ENCODE peak calls at places on chromosomes 16 and 17, in ten cellular contexts. U is CD8-positive, alpha-beta memory T cell; I is A549; Z is uterus; G is heart right ventricle; S is aorta; W is IMR-90; D is esophagus squamous epithelium; Q is mesenchymal stem cell; K is tibial nerve. A is an unnamed sample.

GRCh38 chr16:84418056-84418849 is 49.9 kb downstream of the ATP2C2 start:
- DNase-seq in I (no peak), Z (no peak), D (no peak), W (no peak), Q (no peak), U (no peak), K (no peak), S (no peak), G (no peak), A (no peak)

GRCh38 chr16:22685162-22685830 is 128.7 kb upstream of the HS3ST2 start:
- DNase-seq in S (no peak), K (peak; percentile 50), U (no peak), Z (peak; percentile 44), I (no peak), G (no peak), W (no peak), Q (peak; percentile 14), D (no peak), A (no peak)

GRCh38 chr16:71255721-71256120 is 25.2 kb upstream of the HYDIN start:
- DNase-seq in S (no peak), G (no peak), K (no peak), W (no peak), U (no peak), Q (no peak), D (no peak), I (no peak), Z (no peak), A (no peak)

GRCh38 chr17:8622191-8622590 is 8.3 kb downstream of the MYH10 start:
- DNase-seq in W (no peak), K (no peak), U (no peak), D (no peak), Q (no peak), Z (no peak), G (no peak), S (no peak), I (no peak), A (no peak)

GRCh38 chr17:34299918-34300600 is 14.5 kb downstream of the CCL11 start:
- DNase-seq in G (no peak), Q (peak; percentile 41), Z (no peak), D (no peak), I (no peak), K (no peak), U (no peak), S (no peak), W (peak; percentile 84), A (no peak)

GRCh38 chr17:75688209-75688771 is 21.2 kb downstream of the SAP30BP start:
- DNase-seq in K (no peak), I (no peak), U (no peak), Q (peak; percentile 36), W (no peak), S (peak; percentile 63), D (no peak), G (no peak), Z (no peak), A (no peak)

GRCh38 chr16:11315499-11315898 is 29.8 kb upstream of the RMI2 start:
- DNase-seq in I (peak; percentile 38), K (no peak), Q (peak; percentile 53), S (no peak), D (no peak), U (no peak), Z (no peak), G (no peak), W (peak; percentile 68), A (no peak)

GRCh38 chr16:25988089-25988488 is 296.3 kb downstream of the HS3ST4 start:
- DNase-seq in W (no peak), S (no peak), U (no peak), Q (no peak), I (no peak), D (no peak), K (no peak), Z (no peak), G (no peak), A (no peak)

GRCh38 chr16:81444448-81445121 is at the start of gene CMIP:
- DNase-seq in K (peak; percentile 57), Q (peak; percentile 78), S (peak; percentile 95), D (peak; percentile 37), I (peak; percentile 83), W (peak; percentile 72), G (peak; percentile 88), U (peak; percentile 76), Z (peak; percentile 86), A (peak; percentile 26)

GRCh38 chr16:84764970-84765369 is 54.8 kb upstream of the CRISPLD2 start:
- DNase-seq in I (no peak), Q (peak; percentile 65), U (no peak), S (no peak), W (peak; percentile 93), D (no peak), G (no peak), K (no peak), Z (no peak), A (no peak)

GRCh38 chr17:13597723-13598347 is 3.9 kb downstream of the HS3ST3A1 start:
- DNase-seq in Z (no peak), S (no peak), K (peak; percentile 18), G (no peak), I (peak; percentile 59), W (peak; percentile 64), D (no peak), Q (peak; percentile 65), U (no peak), A (no peak)

GRCh38 chr16:70427786-70428177 is 11.1 kb downstream of the ST3GAL2 start:
- DNase-seq in Z (no peak), I (no peak), Q (no peak), K (no peak), D (no peak), U (no peak), W (no peak), S (no peak), G (no peak), A (no peak)

GRCh38 chr17:64024781-64025731 is 4.6 kb upstream of the ICAM2 start:
- DNase-seq in Z (no peak), D (no peak), W (peak; percentile 37), U (peak; percentile 52), K (no peak), G (no peak), Q (no peak), S (no peak), I (no peak), A (no peak)

GRCh38 chr16:6684076-6684673 is 648.5 kb upstream of the RBFOX1 start:
- DNase-seq in Q (no peak), G (no peak), S (no peak), Z (no peak), W (no peak), I (peak; percentile 25), D (no peak), K (no peak), U (no peak), A (no peak)

GRCh38 chr17:30153463-30153862 is 36.8 kb downstream of the NSRP1 start:
- DNase-seq in G (no peak), K (no peak), I (no peak), D (no peak), U (no peak), Q (no peak), W (no peak), S (no peak), Z (no peak), A (no peak)

GRCh38 chr17:30155389-30155788 is 38.8 kb downstream of the NSRP1 start:
- DNase-seq in Z (no peak), W (no peak), G (no peak), K (no peak), U (no peak), I (no peak), Q (no peak), S (no peak), D (no peak), A (no peak)

GRCh38 chr17:30148376-30148775 is 31.8 kb downstream of the NSRP1 start:
- DNase-seq in G (no peak), S (no peak), K (no peak), D (no peak), U (no peak), W (no peak), Q (no peak), Z (no peak), I (no peak), A (no peak)

GRCh38 chr17:30151471-30151870 is 34.9 kb downstream of the NSRP1 start:
- DNase-seq in Z (no peak), Q (no peak), U (no peak), G (no peak), K (no peak), W (no peak), I (no peak), D (no peak), S (no peak), A (no peak)
- H3K27ac ChIP-seq in Z (no peak overlapping the region), Q (no peak overlapping the region), U (no peak overlapping the region), G (no peak overlapping the region), K (no peak overlapping the region), W (no peak overlapping the region), I (no peak overlapping the region), D (no peak overlapping the region), S (no peak overlapping the region), A (no peak overlapping the region)

GRCh38 chr17:78240839-78241238 is 9.4 kb downstream of the TMEM235 start:
- DNase-seq in K (no peak), I (no peak), S (no peak), Z (no peak), W (no peak), Q (no peak), G (no peak), D (no peak), U (no peak), A (no peak)

GRCh38 chr17:78239489-78239931 is 8.1 kb downstream of the TMEM235 start:
- DNase-seq in D (no peak), K (no peak), Q (no peak), U (no peak), I (no peak), S (no peak), Z (no peak), G (no peak), W (no peak), A (no peak)

GRCh38 chr17:78238823-78239488 is 7.5 kb downstream of the TMEM235 start:
- DNase-seq in W (no peak), G (no peak), I (no peak), S (no peak), U (no peak), D (no peak), Q (no peak), Z (no peak), K (no peak), A (no peak)

GRCh38 chr17:78241277-78242023 is 10.0 kb downstream of the TMEM235 start:
- DNase-seq in U (no peak), K (no peak), D (no peak), G (no peak), S (no peak), Z (no peak), I (peak; percentile 93), Q (peak; percentile 48), W (peak; percentile 47), A (no peak)

GRCh38 chr17:78240012-78240655 is 8.7 kb downstream of the TMEM235 start:
- DNase-seq in W (no peak), Q (no peak), I (no peak), Z (no peak), S (no peak), U (no peak), D (no peak), K (no peak), G (no peak), A (no peak)
- H3K27ac ChIP-seq in W (no peak overlapping the region), Q (no peak overlapping the region), I (no peak overlapping the region), Z (no peak overlapping the region), S (no peak overlapping the region), U (no peak overlapping the region), D (no peak overlapping the region), K (no peak overlapping the region), G (no peak overlapping the region), A (no peak overlapping the region)

GRCh38 chr16:15618392-15618791 is 24.6 kb downstream of the MARF1 start:
- DNase-seq in G (no peak), Z (no peak), W (peak; percentile 81), D (no peak), U (no peak), S (no peak), I (no peak), Q (no peak), K (no peak), A (no peak)
- H3K27ac ChIP-seq in G (no peak overlapping the region), Z (no peak overlapping the region), W (no peak overlapping the region), D (no peak overlapping the region), U (no peak overlapping the region), S (no peak overlapping the region), I (no peak overlapping the region), Q (no peak overlapping the region), K (no peak overlapping the region), A (no peak overlapping the region)

GRCh38 chr17:57927048-57927723 is 28.0 kb downstream of the CUEDC1 start:
- DNase-seq in D (no peak), I (no peak), G (no peak), K (no peak), W (peak; percentile 82), Z (no peak), S (no peak), Q (no peak), U (no peak), A (peak; percentile 14)
- H3K27ac ChIP-seq in D (peak overlapping the region; percentile 55), I (peak overlapping the region; percentile 75), G (no peak overlapping the region), K (no peak overlapping the region), W (peak overlapping the region; percentile 13), Z (peak overlapping the region; percentile 52), S (no peak overlapping the region), Q (peak overlapping the region; percentile 35), U (no peak overlapping the region), A (no peak overlapping the region)

A was measured in epithelial cell of prostate.